ENCODE peak calls at places on chromosomes 16 and 17, in four cellular contexts. M, A, V and F are unnamed samples.

GRCh38 chr16:78503501-78504110 is 404.2 kb downstream of the WWOX start:
- DNase-seq in V (peak), M (peak), A (no peak), F (peak)

GRCh38 chr16:4714996-4715395 is 19.1 kb downstream of the ANKS3 start:
- DNase-seq in V (no peak), A (no peak), M (no peak), F (no peak)

GRCh38 chr17:37742114-37742761 is 2.6 kb downstream of the HNF1B start:
- DNase-seq in M (peak), A (peak), V (peak), F (no peak)

GRCh38 chr17:34370376-34370996 is 7.5 kb upstream of the CCL1 start:
- DNase-seq in V (no peak), M (no peak), A (no peak), F (no peak)

GRCh38 chr16:67150833-67151396 is at the start of gene B3GNT9:
- DNase-seq in A (no peak), V (no peak), M (peak), F (no peak)

GRCh38 chr17:34533811-34534527 is 45.4 kb upstream of the TMEM132E start:
- DNase-seq in V (no peak), M (no peak), A (no peak), F (no peak)

GRCh38 chr17:2853722-2854580 is 57.7 kb downstream of the RAP1GAP2 start:
- DNase-seq in A (peak), V (peak), M (peak), F (no peak)

GRCh38 chr16:2686912-2687507 is 4.7 kb downstream of the KCTD5 start:
- DNase-seq in V (no peak), A (no peak), M (no peak), F (no peak)

GRCh38 chr17:33534063-33534462 is 241.0 kb upstream of the ASIC2 start:
- DNase-seq in A (no peak), M (no peak), V (no peak), F (no peak)

GRCh38 chr16:75198135-75198600 is 8.8 kb downstream of the CTRB2 start:
- DNase-seq in M (no peak), A (no peak), V (no peak), F (no peak)

GRCh38 chr17:3565143-3565542 is 7.5 kb upstream of the TRPV3 start:
- DNase-seq in A (no peak), V (no peak), M (no peak), F (no peak)

GRCh38 chr17:65892912-65893377 is 299.0 kb downstream of the CEP112 start:
- DNase-seq in A (no peak), V (no peak), M (no peak), F (no peak)
- H2AFZ ChIP-seq in A (no peak), V (no peak), M (no peak), F (no peak)

GRCh38 chr16:70715860-70716357 is 30.1 kb upstream of the MTSS2 start:
- DNase-seq in A (no peak), V (peak), M (no peak), F (no peak)
- H2AFZ ChIP-seq in A (no peak), V (peak), M (no peak), F (no peak)

DNA sequence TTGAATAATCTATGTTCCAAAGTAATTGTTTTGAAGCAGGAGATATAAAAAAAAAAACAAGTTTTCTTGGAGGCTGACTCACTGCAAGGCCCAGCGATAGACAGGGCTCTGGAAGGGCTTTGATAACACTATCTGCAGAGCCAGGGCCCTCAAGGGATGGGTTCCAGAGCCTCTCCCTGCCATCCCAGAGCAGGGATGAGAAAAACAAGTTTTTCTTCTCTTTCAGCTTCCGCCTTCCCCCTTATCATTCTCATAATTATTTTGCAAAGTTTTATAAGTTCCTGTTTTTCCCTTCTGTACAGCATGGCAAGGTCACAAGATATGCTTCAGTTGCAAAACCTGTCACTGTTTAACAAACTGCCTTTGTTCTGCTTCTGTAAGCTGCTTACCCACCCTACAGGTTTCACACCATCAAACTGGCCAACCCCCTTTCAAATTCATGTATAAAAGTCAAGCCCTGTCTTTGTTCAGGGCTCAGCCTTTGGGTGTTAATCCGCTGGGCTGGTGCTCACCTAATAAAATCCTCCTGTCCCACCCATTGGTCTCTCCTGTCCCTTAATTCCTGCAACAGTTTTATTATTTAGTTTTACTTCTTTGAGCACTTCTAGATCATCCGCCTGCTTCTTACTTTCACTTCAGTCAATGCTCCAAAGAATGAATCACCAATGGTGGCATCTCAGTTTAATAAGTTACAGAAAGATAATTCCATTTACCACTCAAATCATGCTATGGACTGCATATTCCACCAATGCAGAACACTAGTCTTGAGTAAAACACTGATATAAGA is 5.6 kb upstream of the THUMPD1 start:
- DNase-seq in V (no peak), M (peak), A (no peak), F (no peak)
- H2AFZ ChIP-seq in V (no peak), M (no peak), A (no peak), F (no peak)

GRCh38 chr17:82882715-82883446 is 43.1 kb upstream of the ZNF750 start:
- DNase-seq in A (no peak), V (no peak), M (no peak), F (no peak)
- H2AFZ ChIP-seq in A (no peak), V (no peak), M (no peak), F (no peak)

GRCh38 chr16:10828851-10829331 is 10.3 kb upstream of the TVP23A start:
- DNase-seq in M (peak), A (peak), V (peak), F (no peak)
- H2AFZ ChIP-seq in M (peak), A (peak), V (peak), F (peak)